ENCODE peak calls at places on chromosomes 5 and 9, in seven cellular contexts. T is esophagus squamous epithelium, R is adrenal gland, Q is tibial artery, W is cardiac muscle cell, G is heart left ventricle, E is heart right ventricle. S is an unnamed sample. For H3K4me1 and H3K36me3, the result is how much of the 10 kb centered on the place peaks cover.

GRCh38 chr9:10232352-10232930 is 380.4 kb downstream of the PTPRD start:
- DNase-seq in T (no peak), R (no peak), Q (no peak), W (peak), G (no peak), E (no peak), S (no peak)

GRCh38 chr9:93673271-93673843 is 97.0 kb downstream of the PHF2 start:
- DNase-seq in T (no peak), R (peak), Q (peak), W (peak), G (peak), E (peak), S (no peak)

GRCh38 chr9:24582363-24583126 is 36.8 kb upstream of the IZUMO3 start:
- DNase-seq in T (no peak), R (no peak), Q (no peak), W (no peak), G (no peak), E (no peak), S (no peak)

GRCh38 chr9:94869415-94869838 is 142.9 kb downstream of the AOPEP start:
- DNase-seq in T (no peak), R (no peak), Q (no peak), W (peak), G (no peak), E (no peak), S (no peak)

GRCh38 chr9:97889941-97890557 is 32.3 kb downstream of the TRMO start:
- DNase-seq in T (no peak), R (no peak), Q (no peak), W (peak), G (no peak), E (peak), S (peak)

GRCh38 chr5:43389679-43390329 is 22.4 kb downstream of the CCL28 start:
- DNase-seq in T (no peak), R (peak), Q (no peak), W (peak), G (peak), E (no peak), S (peak)

GRCh38 chr5:59152701-59153245 is 569.9 kb downstream of the RAB3C start:
- DNase-seq in T (no peak), R (no peak), Q (no peak), W (no peak), G (no peak), E (no peak), S (no peak)

GRCh38 chr5:157994906-157995519 is 136.1 kb upstream of the CLINT1 start:
- DNase-seq in T (no peak), R (peak), Q (peak), W (peak), G (peak), E (peak), S (peak)

GRCh38 chr5:136193396-136193935 is 504 bp upstream of the SMIM32 start:
- DNase-seq in T (no peak), R (no peak), Q (no peak), W (no peak), G (no peak), E (no peak), S (no peak)

GRCh38 chr5:137199966-137200365 is 299.2 kb downstream of the SPOCK1 start:
- DNase-seq in T (no peak), R (no peak), Q (no peak), W (peak), G (no peak), E (no peak), S (no peak)

GRCh38 chr9:966936-967335 is 9.5 kb upstream of the DMRT3 start:
- DNase-seq in T (no peak), R (no peak), Q (no peak), W (no peak), G (no peak), E (no peak), S (no peak)

GRCh38 chr5:144566747-144567415 is 396.2 kb downstream of the KCTD16 start:
- DNase-seq in T (no peak), R (no peak), Q (no peak), W (no peak), G (no peak), E (no peak), S (no peak)

GRCh38 chr5:34749431-34749872 is 89.5 kb upstream of the TTC23L start:
- DNase-seq in T (no peak), R (no peak), Q (no peak), W (peak), G (no peak), E (no peak), S (no peak)

GRCh38 chr9:132792547-132792946 is 85.5 kb downstream of the AK8 start:
- DNase-seq in T (no peak), R (no peak), Q (peak), W (no peak), G (no peak), E (no peak), S (no peak)

GRCh38 chr5:64690417-64691151 is at the start of gene SHISAL2B:
- DNase-seq in T (no peak), R (no peak), Q (no peak), W (peak), G (no peak), E (no peak), S (no peak)

GRCh38 chr5:115166744-115167393 is 2.8 kb downstream of the TRIM36 start:
- DNase-seq in T (no peak), R (no peak), Q (no peak), W (no peak), G (no peak), E (no peak), S (no peak)

GRCh38 chr9:65410926-65411325 is 125.9 kb upstream of the FOXD4L5 start:
- DNase-seq in T (no peak), R (no peak), Q (no peak), W (no peak), G (no peak), E (no peak), S (no peak)

GRCh38 chr5:11385901-11386293 is 518.3 kb downstream of the CTNND2 start:
- DNase-seq in T (no peak), R (no peak), Q (no peak), W (no peak), G (no peak), E (no peak), S (no peak)

GRCh38 chr9:101486693-101487442 is 46.8 kb upstream of the RNF20 start:
- DNase-seq in T (no peak), R (peak), Q (peak), W (peak), G (peak), E (peak), S (no peak)

GRCh38 chr9:99400184-99400731 is 178.2 kb downstream of the SEC61B start:
- DNase-seq in T (no peak), R (no peak), Q (no peak), W (no peak), G (peak), E (peak), S (no peak)

DNA sequence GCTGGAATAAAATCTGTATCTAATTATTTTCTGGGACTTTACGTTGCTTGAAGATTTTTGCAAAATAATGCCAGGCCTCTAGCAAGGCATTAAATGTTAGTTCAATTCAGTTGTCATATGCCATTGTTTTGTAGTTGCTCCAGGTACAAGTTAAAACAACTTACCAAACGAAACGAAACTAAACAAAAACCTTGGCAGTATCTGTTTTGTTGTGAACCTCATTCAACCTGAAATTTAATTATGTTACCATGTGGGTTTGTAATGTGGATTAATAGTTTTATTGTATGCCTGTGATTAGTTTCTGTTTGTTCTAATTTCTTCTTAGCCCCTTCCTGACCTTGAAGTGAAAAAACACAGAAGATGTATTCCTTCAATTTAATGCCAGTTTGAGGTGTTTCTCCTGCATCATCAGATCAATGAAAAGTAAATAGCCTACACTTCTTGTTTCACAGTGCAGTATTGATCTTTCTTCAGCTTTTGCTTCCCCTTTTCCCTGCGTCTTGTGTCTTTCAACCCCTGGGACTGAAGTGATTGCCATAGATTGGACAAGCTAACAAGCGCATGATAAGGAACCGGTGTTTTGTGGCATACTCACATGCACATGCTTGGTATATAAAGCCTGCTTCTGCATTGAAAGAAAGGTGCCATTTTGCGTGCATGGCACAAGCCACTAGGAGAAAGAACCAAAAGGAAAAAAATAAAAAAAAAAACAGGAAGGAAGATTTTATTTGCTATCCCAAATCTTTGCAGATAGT is 699.0 kb upstream of the ARRDC3 start:
- DNase-seq in T (no peak), R (no peak), Q (no peak), W (no peak), G (no peak), E (no peak), S (no peak)
- TF ChIP-seq CTCF in T (no peak), R (no peak), Q (no peak), W (no peak), G (no peak), E (no peak), S (no peak)

DNA sequence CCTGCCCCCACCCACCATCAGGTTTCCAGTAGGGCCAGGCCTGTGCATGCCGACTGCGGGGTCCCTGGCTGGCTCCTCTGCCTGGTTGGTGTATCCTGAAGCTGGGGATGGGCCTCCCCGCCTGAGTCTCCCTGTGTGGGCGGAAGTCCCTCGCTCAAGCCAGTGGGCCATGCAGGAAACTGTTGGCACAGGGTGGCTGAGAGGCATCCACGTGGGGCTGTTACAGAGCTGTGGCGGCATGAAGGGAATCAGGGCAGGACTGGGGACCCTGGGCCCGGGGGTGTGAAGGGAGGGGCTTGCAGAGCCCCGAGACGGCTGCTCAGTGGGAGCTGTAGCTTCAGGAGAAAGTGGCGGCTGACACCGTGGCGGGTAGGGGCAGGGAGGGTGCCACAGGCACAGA is 88.8 kb downstream of the RXRA start:
- DNase-seq in T (no peak), R (no peak), Q (no peak), W (no peak), G (no peak), E (no peak), S (no peak)
- H3K4me1 ChIP-seq in T (half or more), R (half or more), Q (under half), W (under half), G (half or more), E (half or more), S (under half)

GRCh38 chr5:176392526-176392925 is 4.0 kb downstream of the HIGD2A start:
- DNase-seq in T (no peak), R (no peak), Q (no peak), W (no peak), G (no peak), E (no peak), S (no peak)
- H3K36me3 ChIP-seq in T (under half), R (under half), Q (half or more), W (under half), G (under half), E (under half), S (under half)

GRCh38 chr5:173613433-173614144 is 2.9 kb downstream of the BOD1 start:
- DNase-seq in T (no peak), R (no peak), Q (no peak), W (no peak), G (no peak), E (no peak), S (no peak)

GRCh38 chr5:173616577-173617118 is at the start of gene BOD1:
- DNase-seq in T (peak), R (peak), Q (peak), W (peak), G (peak), E (peak), S (peak)

GRCh38 chr5:173618927-173619519 is 2.6 kb upstream of the BOD1 start:
- DNase-seq in T (no peak), R (peak), Q (no peak), W (peak), G (peak), E (no peak), S (peak)

GRCh38 chr5:173614591-173614990 is 1.9 kb downstream of the BOD1 start:
- DNase-seq in T (no peak), R (no peak), Q (no peak), W (no peak), G (no peak), E (no peak), S (no peak)

GRCh38 chr5:173615884-173616576 is 420 bp downstream of the BOD1 start:
- DNase-seq in T (no peak), R (peak), Q (peak), W (peak), G (peak), E (peak), S (peak)
- TF ChIP-seq CTCF in T (peak), R (peak), Q (peak), W (peak), G (peak), E (peak), S (peak)

GRCh38 chr5:124544366-124545055 is 201.9 kb downstream of the ZNF608 start:
- DNase-seq in T (no peak), R (no peak), Q (no peak), W (no peak), G (no peak), E (no peak), S (peak)
- H3K4me1 ChIP-seq in T (under half), R (under half), Q (under half), W (under half), G (under half), E (under half), S (under half)

GRCh38 chr9:72533322-72533721 is 11.9 kb downstream of the TMC1 start:
- DNase-seq in T (no peak), R (no peak), Q (no peak), W (no peak), G (no peak), E (no peak), S (no peak)

GRCh38 chr9:72527801-72528195 is 6.4 kb downstream of the TMC1 start:
- DNase-seq in T (no peak), R (no peak), Q (no peak), W (no peak), G (no peak), E (no peak), S (no peak)

GRCh38 chr9:72524820-72525539 is 3.6 kb downstream of the TMC1 start:
- DNase-seq in T (no peak), R (peak), Q (no peak), W (peak), G (peak), E (no peak), S (no peak)

GRCh38 chr9:72526901-72527800 is 5.7 kb downstream of the TMC1 start:
- DNase-seq in T (no peak), R (peak), Q (peak), W (peak), G (peak), E (peak), S (no peak)

GRCh38 chr9:72529531-72529930 is 8.1 kb downstream of the TMC1 start:
- DNase-seq in T (no peak), R (no peak), Q (no peak), W (no peak), G (no peak), E (no peak), S (no peak)
- H3K36me3 ChIP-seq in T (under half), R (under half), Q (under half), W (under half), G (under half), E (under half), S (under half)

GRCh38 chr5:55035480-55035879 is 11.4 kb downstream of the GZMK start:
- DNase-seq in T (no peak), R (no peak), Q (no peak), W (no peak), G (no peak), E (no peak), S (no peak)

GRCh38 chr5:55039843-55040242 is 15.8 kb downstream of the GZMK start:
- DNase-seq in T (no peak), R (no peak), Q (no peak), W (no peak), G (no peak), E (no peak), S (no peak)

GRCh38 chr5:55037816-55038379 is 13.8 kb downstream of the GZMK start:
- DNase-seq in T (no peak), R (no peak), Q (no peak), W (no peak), G (no peak), E (no peak), S (no peak)

GRCh38 chr5:55036477-55036876 is 12.4 kb downstream of the GZMK start:
- DNase-seq in T (no peak), R (no peak), Q (no peak), W (peak), G (no peak), E (no peak), S (no peak)

GRCh38 chr5:55037046-55037771 is 13.2 kb downstream of the GZMK start:
- DNase-seq in T (no peak), R (no peak), Q (no peak), W (no peak), G (no peak), E (no peak), S (peak)
- TF ChIP-seq CTCF in T (no peak), R (no peak), Q (no peak), W (peak), G (no peak), E (no peak), S (no peak)

DNA sequence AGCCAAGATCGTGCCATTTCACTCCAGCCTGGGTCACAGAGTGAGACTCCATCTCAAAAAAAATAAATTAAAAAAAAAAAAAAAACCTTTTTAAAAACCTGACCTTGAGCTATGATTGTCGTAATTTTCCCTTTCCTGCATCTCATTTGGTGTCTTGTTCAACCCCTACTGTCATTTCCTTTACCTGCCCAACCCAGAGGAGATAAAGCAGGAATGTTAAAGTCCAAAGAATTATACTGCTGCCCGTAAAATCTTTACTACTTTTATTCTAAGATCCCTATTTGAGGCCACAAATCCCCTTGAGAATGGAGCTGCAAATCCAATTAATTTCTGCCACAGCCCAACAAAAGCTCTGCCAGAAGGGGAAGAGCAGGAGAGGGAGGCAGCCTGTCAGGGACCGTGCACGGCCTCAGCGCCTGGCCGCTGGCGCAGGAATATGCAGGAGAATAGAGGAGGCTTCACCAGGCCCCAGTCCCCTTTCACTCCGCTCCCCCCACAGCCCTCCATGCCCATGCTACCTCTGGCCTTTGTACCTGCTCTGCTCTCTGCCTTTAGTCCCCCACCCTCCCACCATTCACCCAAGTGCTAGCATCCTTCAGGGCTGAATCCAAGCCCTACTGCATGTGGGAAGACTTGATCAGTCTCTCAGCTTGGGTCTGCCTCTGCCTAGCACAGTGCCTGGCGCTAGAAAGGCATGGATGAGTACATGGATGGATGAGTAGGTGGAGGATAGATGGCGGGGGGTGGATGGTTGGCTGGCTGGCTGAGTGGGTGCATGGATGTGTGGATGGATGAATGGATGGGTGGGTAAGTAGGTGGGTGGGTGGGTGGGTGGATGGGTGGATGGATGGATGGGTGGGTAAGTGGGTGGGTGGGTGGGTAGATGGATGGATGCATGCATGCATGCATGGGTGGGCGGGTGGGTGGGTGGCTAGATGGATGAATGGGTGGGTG is 99.8 kb upstream of the SARDH start:
- DNase-seq in T (no peak), R (no peak), Q (no peak), W (no peak), G (no peak), E (no peak), S (no peak)
- H3K4me1 ChIP-seq in T (under half), R (under half), Q (under half), W (under half), G (under half), E (under half), S (under half)

GRCh38 chr5:134564396-134564795 is 38.9 kb downstream of the JADE2 start:
- DNase-seq in T (no peak), R (no peak), Q (no peak), W (no peak), G (no peak), E (no peak), S (no peak)
- H3K36me3 ChIP-seq in T (half or more), R (under half), Q (half or more), W (under half), G (under half), E (half or more), S (half or more)